ENCODE peak calls at places on chromosome 17, in ten cellular contexts. One of them, this sample, is unnamed.

GRCh38 chr17:17295141-17295540 is 8.0 kb upstream of the NT5M start:
- ATAC-seq in naive thymus-derived CD4-positive, alpha-beta T cell: no peak
- ATAC-seq in pancreas: no peak
- ATAC-seq in PC-3: no peak
- ATAC-seq in aorta: no peak
- ATAC-seq in IMR-90: no peak
- ATAC-seq in activated CD8-positive, alpha-beta T cell treated with anti-CD3 and anti-CD28 coated beads for 36 hours: no peak
- ATAC-seq in gastroesophageal sphincter: no peak
- ATAC-seq in activated T-cell treated with anti-CD3 and anti-CD28 coated beads, Interleukin-2, amount 50 U/mL, for 4 hours: no peak
- ATAC-seq in upper lobe of right lung: no peak
- ATAC-seq in this sample: no peak

GRCh38 chr17:38925263-38925995 is at the start of gene LASP1NB:
- ATAC-seq in IMR-90: peak
- ATAC-seq in upper lobe of right lung: no peak
- ATAC-seq in activated T-cell treated with anti-CD3 and anti-CD28 coated beads, Interleukin-2, amount 50 U/mL, for 4 hours: peak
- ATAC-seq in aorta: peak
- ATAC-seq in pancreas: no peak
- ATAC-seq in PC-3: no peak
- ATAC-seq in gastroesophageal sphincter: no peak
- ATAC-seq in activated CD8-positive, alpha-beta T cell treated with anti-CD3 and anti-CD28 coated beads for 36 hours: peak
- ATAC-seq in naive thymus-derived CD4-positive, alpha-beta T cell: peak
- ATAC-seq in this sample: no peak

GRCh38 chr17:19304209-19304608 is 58.3 kb downstream of the B9D1 start:
- ATAC-seq in PC-3: no peak
- ATAC-seq in activated T-cell treated with anti-CD3 and anti-CD28 coated beads, Interleukin-2, amount 50 U/mL, for 4 hours: no peak
- ATAC-seq in aorta: peak
- ATAC-seq in upper lobe of right lung: peak
- ATAC-seq in IMR-90: peak
- ATAC-seq in pancreas: peak
- ATAC-seq in naive thymus-derived CD4-positive, alpha-beta T cell: peak
- ATAC-seq in activated CD8-positive, alpha-beta T cell treated with anti-CD3 and anti-CD28 coated beads for 36 hours: no peak
- ATAC-seq in gastroesophageal sphincter: peak
- ATAC-seq in this sample: no peak

GRCh38 chr17:32484041-32484461 is 2.7 kb upstream of the CDK5R1 start:
- ATAC-seq in IMR-90: no peak
- ATAC-seq in aorta: no peak
- ATAC-seq in upper lobe of right lung: no peak
- ATAC-seq in pancreas: no peak
- ATAC-seq in naive thymus-derived CD4-positive, alpha-beta T cell: no peak
- ATAC-seq in PC-3: no peak
- ATAC-seq in activated T-cell treated with anti-CD3 and anti-CD28 coated beads, Interleukin-2, amount 50 U/mL, for 4 hours: no peak
- ATAC-seq in gastroesophageal sphincter: no peak
- ATAC-seq in activated CD8-positive, alpha-beta T cell treated with anti-CD3 and anti-CD28 coated beads for 36 hours: no peak
- ATAC-seq in this sample: no peak

GRCh38 chr17:57834146-57834741 is 15.6 kb downstream of the MRPS23 start:
- ATAC-seq in aorta: peak
- ATAC-seq in pancreas: peak
- ATAC-seq in PC-3: peak
- ATAC-seq in gastroesophageal sphincter: peak
- ATAC-seq in IMR-90: no peak
- ATAC-seq in activated T-cell treated with anti-CD3 and anti-CD28 coated beads, Interleukin-2, amount 50 U/mL, for 4 hours: no peak
- ATAC-seq in upper lobe of right lung: no peak
- ATAC-seq in naive thymus-derived CD4-positive, alpha-beta T cell: no peak
- ATAC-seq in activated CD8-positive, alpha-beta T cell treated with anti-CD3 and anti-CD28 coated beads for 36 hours: peak
- ATAC-seq in this sample: no peak

GRCh38 chr17:17228521-17229279 is 8.3 kb downstream of the FLCN start:
- ATAC-seq in gastroesophageal sphincter: no peak
- ATAC-seq in aorta: no peak
- ATAC-seq in pancreas: peak
- ATAC-seq in PC-3: no peak
- ATAC-seq in naive thymus-derived CD4-positive, alpha-beta T cell: no peak
- ATAC-seq in upper lobe of right lung: peak
- ATAC-seq in activated CD8-positive, alpha-beta T cell treated with anti-CD3 and anti-CD28 coated beads for 36 hours: no peak
- ATAC-seq in IMR-90: no peak
- ATAC-seq in activated T-cell treated with anti-CD3 and anti-CD28 coated beads, Interleukin-2, amount 50 U/mL, for 4 hours: no peak
- ATAC-seq in this sample: no peak

GRCh38 chr17:20189322-20189721 is 180.2 kb downstream of the SPECC1 start:
- ATAC-seq in naive thymus-derived CD4-positive, alpha-beta T cell: no peak
- ATAC-seq in upper lobe of right lung: no peak
- ATAC-seq in aorta: peak
- ATAC-seq in pancreas: no peak
- ATAC-seq in PC-3: peak
- ATAC-seq in gastroesophageal sphincter: no peak
- ATAC-seq in activated CD8-positive, alpha-beta T cell treated with anti-CD3 and anti-CD28 coated beads for 36 hours: no peak
- ATAC-seq in IMR-90: peak
- ATAC-seq in activated T-cell treated with anti-CD3 and anti-CD28 coated beads, Interleukin-2, amount 50 U/mL, for 4 hours: no peak
- ATAC-seq in this sample: no peak

GRCh38 chr17:20098314-20098713 is 89.2 kb downstream of the SPECC1 start:
- ATAC-seq in upper lobe of right lung: peak
- ATAC-seq in activated CD8-positive, alpha-beta T cell treated with anti-CD3 and anti-CD28 coated beads for 36 hours: no peak
- ATAC-seq in aorta: no peak
- ATAC-seq in activated T-cell treated with anti-CD3 and anti-CD28 coated beads, Interleukin-2, amount 50 U/mL, for 4 hours: no peak
- ATAC-seq in pancreas: no peak
- ATAC-seq in IMR-90: no peak
- ATAC-seq in gastroesophageal sphincter: no peak
- ATAC-seq in PC-3: no peak
- ATAC-seq in naive thymus-derived CD4-positive, alpha-beta T cell: no peak
- ATAC-seq in this sample: no peak

GRCh38 chr17:57486978-57487377 is 230.7 kb downstream of the MSI2 start:
- ATAC-seq in upper lobe of right lung: peak
- ATAC-seq in IMR-90: no peak
- ATAC-seq in gastroesophageal sphincter: no peak
- ATAC-seq in PC-3: no peak
- ATAC-seq in activated T-cell treated with anti-CD3 and anti-CD28 coated beads, Interleukin-2, amount 50 U/mL, for 4 hours: no peak
- ATAC-seq in pancreas: no peak
- ATAC-seq in activated CD8-positive, alpha-beta T cell treated with anti-CD3 and anti-CD28 coated beads for 36 hours: no peak
- ATAC-seq in naive thymus-derived CD4-positive, alpha-beta T cell: peak
- ATAC-seq in aorta: no peak
- ATAC-seq in this sample: peak

GRCh38 chr17:4796550-4796915 is 569 bp downstream of the PSMB6 start:
- ATAC-seq in upper lobe of right lung: peak
- ATAC-seq in IMR-90: peak
- ATAC-seq in naive thymus-derived CD4-positive, alpha-beta T cell: no peak
- ATAC-seq in aorta: no peak
- ATAC-seq in gastroesophageal sphincter: no peak
- ATAC-seq in activated CD8-positive, alpha-beta T cell treated with anti-CD3 and anti-CD28 coated beads for 36 hours: no peak
- ATAC-seq in activated T-cell treated with anti-CD3 and anti-CD28 coated beads, Interleukin-2, amount 50 U/mL, for 4 hours: peak
- ATAC-seq in PC-3: peak
- ATAC-seq in pancreas: peak
- ATAC-seq in this sample: no peak

GRCh38 chr17:45973099-45973838 is 25.8 kb upstream of the STH start:
- ATAC-seq in pancreas: peak
- ATAC-seq in activated T-cell treated with anti-CD3 and anti-CD28 coated beads, Interleukin-2, amount 50 U/mL, for 4 hours: no peak
- ATAC-seq in IMR-90: no peak
- ATAC-seq in upper lobe of right lung: no peak
- ATAC-seq in PC-3: no peak
- ATAC-seq in gastroesophageal sphincter: no peak
- ATAC-seq in aorta: no peak
- ATAC-seq in activated CD8-positive, alpha-beta T cell treated with anti-CD3 and anti-CD28 coated beads for 36 hours: no peak
- ATAC-seq in naive thymus-derived CD4-positive, alpha-beta T cell: no peak
- ATAC-seq in this sample: no peak

GRCh38 chr17:78383725-78384471 is 5.4 kb downstream of the PGS1 start:
- ATAC-seq in PC-3: peak
- ATAC-seq in naive thymus-derived CD4-positive, alpha-beta T cell: peak
- ATAC-seq in gastroesophageal sphincter: peak
- ATAC-seq in aorta: peak
- ATAC-seq in activated CD8-positive, alpha-beta T cell treated with anti-CD3 and anti-CD28 coated beads for 36 hours: peak
- ATAC-seq in activated T-cell treated with anti-CD3 and anti-CD28 coated beads, Interleukin-2, amount 50 U/mL, for 4 hours: peak
- ATAC-seq in upper lobe of right lung: peak
- ATAC-seq in pancreas: peak
- ATAC-seq in IMR-90: peak
- ATAC-seq in this sample: peak

GRCh38 chr17:78322858-78323455 is 36.9 kb downstream of the SOCS3 start:
- ATAC-seq in gastroesophageal sphincter: peak
- ATAC-seq in pancreas: peak
- ATAC-seq in IMR-90: no peak
- ATAC-seq in PC-3: no peak
- ATAC-seq in aorta: no peak
- ATAC-seq in activated T-cell treated with anti-CD3 and anti-CD28 coated beads, Interleukin-2, amount 50 U/mL, for 4 hours: no peak
- ATAC-seq in activated CD8-positive, alpha-beta T cell treated with anti-CD3 and anti-CD28 coated beads for 36 hours: no peak
- ATAC-seq in upper lobe of right lung: no peak
- ATAC-seq in naive thymus-derived CD4-positive, alpha-beta T cell: no peak
- ATAC-seq in this sample: no peak

GRCh38 chr17:52546493-52546892 is 388.0 kb upstream of the CA10 start:
- ATAC-seq in activated CD8-positive, alpha-beta T cell treated with anti-CD3 and anti-CD28 coated beads for 36 hours: no peak
- ATAC-seq in aorta: no peak
- ATAC-seq in PC-3: no peak
- ATAC-seq in pancreas: no peak
- ATAC-seq in upper lobe of right lung: no peak
- ATAC-seq in IMR-90: no peak
- ATAC-seq in gastroesophageal sphincter: no peak
- ATAC-seq in activated T-cell treated with anti-CD3 and anti-CD28 coated beads, Interleukin-2, amount 50 U/mL, for 4 hours: no peak
- ATAC-seq in naive thymus-derived CD4-positive, alpha-beta T cell: no peak
- ATAC-seq in this sample: peak

GRCh38 chr17:4599505-4600281 is 15.4 kb downstream of the SMTNL2 start:
- ATAC-seq in activated T-cell treated with anti-CD3 and anti-CD28 coated beads, Interleukin-2, amount 50 U/mL, for 4 hours: no peak
- ATAC-seq in gastroesophageal sphincter: peak
- ATAC-seq in aorta: peak
- ATAC-seq in pancreas: peak
- ATAC-seq in naive thymus-derived CD4-positive, alpha-beta T cell: no peak
- ATAC-seq in IMR-90: peak
- ATAC-seq in activated CD8-positive, alpha-beta T cell treated with anti-CD3 and anti-CD28 coated beads for 36 hours: no peak
- ATAC-seq in PC-3: peak
- ATAC-seq in upper lobe of right lung: peak
- ATAC-seq in this sample: no peak

GRCh38 chr17:72362466-72363335 is 241.9 kb downstream of the SOX9 start:
- ATAC-seq in activated CD8-positive, alpha-beta T cell treated with anti-CD3 and anti-CD28 coated beads for 36 hours: no peak
- ATAC-seq in activated T-cell treated with anti-CD3 and anti-CD28 coated beads, Interleukin-2, amount 50 U/mL, for 4 hours: no peak
- ATAC-seq in aorta: no peak
- ATAC-seq in upper lobe of right lung: no peak
- ATAC-seq in pancreas: no peak
- ATAC-seq in gastroesophageal sphincter: no peak
- ATAC-seq in IMR-90: peak
- ATAC-seq in naive thymus-derived CD4-positive, alpha-beta T cell: no peak
- ATAC-seq in PC-3: peak
- ATAC-seq in this sample: no peak

GRCh38 chr17:80789356-80789902 is 202.2 kb upstream of the CHMP6 start:
- ATAC-seq in pancreas: peak
- ATAC-seq in activated T-cell treated with anti-CD3 and anti-CD28 coated beads, Interleukin-2, amount 50 U/mL, for 4 hours: peak
- ATAC-seq in gastroesophageal sphincter: peak
- ATAC-seq in aorta: peak
- ATAC-seq in naive thymus-derived CD4-positive, alpha-beta T cell: no peak
- ATAC-seq in IMR-90: peak
- ATAC-seq in PC-3: peak
- ATAC-seq in upper lobe of right lung: no peak
- ATAC-seq in activated CD8-positive, alpha-beta T cell treated with anti-CD3 and anti-CD28 coated beads for 36 hours: peak
- ATAC-seq in this sample: peak

GRCh38 chr17:75695830-75696271 is 25.4 kb upstream of the ITGB4 start:
- ATAC-seq in naive thymus-derived CD4-positive, alpha-beta T cell: no peak
- ATAC-seq in IMR-90: no peak
- ATAC-seq in activated CD8-positive, alpha-beta T cell treated with anti-CD3 and anti-CD28 coated beads for 36 hours: no peak
- ATAC-seq in upper lobe of right lung: no peak
- ATAC-seq in pancreas: no peak
- ATAC-seq in gastroesophageal sphincter: no peak
- ATAC-seq in activated T-cell treated with anti-CD3 and anti-CD28 coated beads, Interleukin-2, amount 50 U/mL, for 4 hours: no peak
- ATAC-seq in aorta: no peak
- ATAC-seq in PC-3: no peak
- ATAC-seq in this sample: no peak

GRCh38 chr17:28030386-28030785 is 12.1 kb upstream of the NLK start:
- ATAC-seq in naive thymus-derived CD4-positive, alpha-beta T cell: no peak
- ATAC-seq in activated CD8-positive, alpha-beta T cell treated with anti-CD3 and anti-CD28 coated beads for 36 hours: no peak
- ATAC-seq in gastroesophageal sphincter: no peak
- ATAC-seq in PC-3: no peak
- ATAC-seq in pancreas: peak
- ATAC-seq in upper lobe of right lung: peak
- ATAC-seq in IMR-90: no peak
- ATAC-seq in aorta: no peak
- ATAC-seq in activated T-cell treated with anti-CD3 and anti-CD28 coated beads, Interleukin-2, amount 50 U/mL, for 4 hours: no peak
- ATAC-seq in this sample: no peak

GRCh38 chr17:58330544-58330996 is 2.0 kb upstream of the TSPOAP1 start:
- ATAC-seq in pancreas: no peak
- ATAC-seq in aorta: no peak
- ATAC-seq in activated T-cell treated with anti-CD3 and anti-CD28 coated beads, Interleukin-2, amount 50 U/mL, for 4 hours: peak
- ATAC-seq in activated CD8-positive, alpha-beta T cell treated with anti-CD3 and anti-CD28 coated beads for 36 hours: no peak
- ATAC-seq in gastroesophageal sphincter: no peak
- ATAC-seq in upper lobe of right lung: no peak
- ATAC-seq in naive thymus-derived CD4-positive, alpha-beta T cell: no peak
- ATAC-seq in PC-3: no peak
- ATAC-seq in IMR-90: no peak
- ATAC-seq in this sample: no peak

GRCh38 chr17:18004901-18005305 is 32.2 kb downstream of the DRC3 start:
- ATAC-seq in upper lobe of right lung: no peak
- ATAC-seq in IMR-90: no peak
- ATAC-seq in naive thymus-derived CD4-positive, alpha-beta T cell: no peak
- ATAC-seq in pancreas: no peak
- ATAC-seq in gastroesophageal sphincter: no peak
- ATAC-seq in activated CD8-positive, alpha-beta T cell treated with anti-CD3 and anti-CD28 coated beads for 36 hours: no peak
- ATAC-seq in PC-3: peak
- ATAC-seq in activated T-cell treated with anti-CD3 and anti-CD28 coated beads, Interleukin-2, amount 50 U/mL, for 4 hours: no peak
- ATAC-seq in aorta: no peak
- ATAC-seq in this sample: no peak

GRCh38 chr17:49734666-49735490 is 27.1 kb upstream of the SLC35B1 start:
- ATAC-seq in pancreas: no peak
- ATAC-seq in PC-3: no peak
- ATAC-seq in gastroesophageal sphincter: no peak
- ATAC-seq in IMR-90: no peak
- ATAC-seq in upper lobe of right lung: no peak
- ATAC-seq in activated CD8-positive, alpha-beta T cell treated with anti-CD3 and anti-CD28 coated beads for 36 hours: no peak
- ATAC-seq in aorta: no peak
- ATAC-seq in naive thymus-derived CD4-positive, alpha-beta T cell: no peak
- ATAC-seq in activated T-cell treated with anti-CD3 and anti-CD28 coated beads, Interleukin-2, amount 50 U/mL, for 4 hours: no peak
- ATAC-seq in this sample: no peak

GRCh38 chr17:81553018-81553615 is 964 bp upstream of the FAAP100 start:
- ATAC-seq in upper lobe of right lung: peak
- ATAC-seq in PC-3: peak
- ATAC-seq in naive thymus-derived CD4-positive, alpha-beta T cell: peak
- ATAC-seq in gastroesophageal sphincter: peak
- ATAC-seq in activated CD8-positive, alpha-beta T cell treated with anti-CD3 and anti-CD28 coated beads for 36 hours: peak
- ATAC-seq in activated T-cell treated with anti-CD3 and anti-CD28 coated beads, Interleukin-2, amount 50 U/mL, for 4 hours: peak
- ATAC-seq in pancreas: peak
- ATAC-seq in aorta: peak
- ATAC-seq in IMR-90: peak
- ATAC-seq in this sample: peak

GRCh38 chr17:44354582-44355309 is 8.9 kb downstream of the FAM171A2 start:
- ATAC-seq in PC-3: no peak
- ATAC-seq in gastroesophageal sphincter: no peak
- ATAC-seq in naive thymus-derived CD4-positive, alpha-beta T cell: peak
- ATAC-seq in activated CD8-positive, alpha-beta T cell treated with anti-CD3 and anti-CD28 coated beads for 36 hours: peak
- ATAC-seq in activated T-cell treated with anti-CD3 and anti-CD28 coated beads, Interleukin-2, amount 50 U/mL, for 4 hours: peak
- ATAC-seq in IMR-90: no peak
- ATAC-seq in upper lobe of right lung: peak
- ATAC-seq in aorta: no peak
- ATAC-seq in pancreas: no peak
- ATAC-seq in this sample: peak

GRCh38 chr17:31654936-31655335 is 204.1 kb downstream of the COPRS start:
- ATAC-seq in activated T-cell treated with anti-CD3 and anti-CD28 coated beads, Interleukin-2, amount 50 U/mL, for 4 hours: peak
- ATAC-seq in aorta: no peak
- ATAC-seq in pancreas: no peak
- ATAC-seq in upper lobe of right lung: peak
- ATAC-seq in naive thymus-derived CD4-positive, alpha-beta T cell: peak
- ATAC-seq in IMR-90: no peak
- ATAC-seq in PC-3: peak
- ATAC-seq in activated CD8-positive, alpha-beta T cell treated with anti-CD3 and anti-CD28 coated beads for 36 hours: peak
- ATAC-seq in gastroesophageal sphincter: no peak
- ATAC-seq in this sample: peak

GRCh38 chr17:71455219-71455618 is 665.6 kb upstream of the SOX9 start:
- ATAC-seq in IMR-90: no peak
- ATAC-seq in aorta: no peak
- ATAC-seq in pancreas: no peak
- ATAC-seq in activated T-cell treated with anti-CD3 and anti-CD28 coated beads, Interleukin-2, amount 50 U/mL, for 4 hours: no peak
- ATAC-seq in naive thymus-derived CD4-positive, alpha-beta T cell: no peak
- ATAC-seq in upper lobe of right lung: no peak
- ATAC-seq in activated CD8-positive, alpha-beta T cell treated with anti-CD3 and anti-CD28 coated beads for 36 hours: no peak
- ATAC-seq in gastroesophageal sphincter: no peak
- ATAC-seq in PC-3: peak
- ATAC-seq in this sample: no peak

GRCh38 chr17:77375526-77375916 is 234.8 kb downstream of the SEC14L1 start:
- ATAC-seq in aorta: no peak
- ATAC-seq in activated T-cell treated with anti-CD3 and anti-CD28 coated beads, Interleukin-2, amount 50 U/mL, for 4 hours: no peak
- ATAC-seq in upper lobe of right lung: no peak
- ATAC-seq in activated CD8-positive, alpha-beta T cell treated with anti-CD3 and anti-CD28 coated beads for 36 hours: peak
- ATAC-seq in pancreas: no peak
- ATAC-seq in IMR-90: no peak
- ATAC-seq in naive thymus-derived CD4-positive, alpha-beta T cell: no peak
- ATAC-seq in gastroesophageal sphincter: no peak
- ATAC-seq in PC-3: no peak
- ATAC-seq in this sample: no peak

GRCh38 chr17:7588553-7589203 is 1.2 kb downstream of the SOX15 start:
- ATAC-seq in gastroesophageal sphincter: peak
- ATAC-seq in activated CD8-positive, alpha-beta T cell treated with anti-CD3 and anti-CD28 coated beads for 36 hours: no peak
- ATAC-seq in naive thymus-derived CD4-positive, alpha-beta T cell: no peak
- ATAC-seq in pancreas: no peak
- ATAC-seq in activated T-cell treated with anti-CD3 and anti-CD28 coated beads, Interleukin-2, amount 50 U/mL, for 4 hours: no peak
- ATAC-seq in PC-3: no peak
- ATAC-seq in IMR-90: no peak
- ATAC-seq in upper lobe of right lung: no peak
- ATAC-seq in aorta: peak
- ATAC-seq in this sample: peak

This sample was measured in stimulated activated memory B cell treated with anti-CD40 and anti-IgM and Interleukin-4, amounts not matched to agents 10 μg/mL and 1 μg/mL and 100 μg/mL, for 72 hours.